ENCODE peak calls at places on chromosomes 1 and 21, in ten cellular contexts. S is A673; L is testis; O is heart right ventricle; F is tibial artery; I is colonic mucosa; Q is brain microvascular endothelial cell; R is neuronal stem cell; H is CD4-positive, CD25-positive, alpha-beta regulatory T cell; C is aorta. J is an unnamed sample. For H3K27me3, the result is how much of the 10 kb centered on the place peaks cover.

GRCh38 chr1:52325782-52326181 is 40.2 kb downstream of the CC2D1B start:
- DNase-seq in L (no peak), R (no peak), C (no peak), I (no peak), O (no peak), S (peak), F (no peak), H (no peak), Q (no peak), J (no peak)

GRCh38 chr1:93411000-93411399 is 36.9 kb upstream of the FNBP1L start:
- DNase-seq in Q (no peak), O (no peak), F (no peak), I (no peak), R (no peak), L (no peak), H (no peak), S (no peak), C (no peak), J (no peak)

GRCh38 chr21:36429672-36430546 is 44.7 kb downstream of the CHAF1B start:
- DNase-seq in C (peak), F (peak), L (peak), R (peak), O (peak), H (peak), S (no peak), Q (peak), I (peak), J (peak)

GRCh38 chr21:38448619-38449186 is 49.6 kb downstream of the ERG start:
- DNase-seq in Q (no peak), C (no peak), R (peak), I (no peak), O (no peak), H (no peak), F (no peak), S (no peak), L (no peak), J (no peak)

GRCh38 chr1:85137660-85138059 is 63.2 kb downstream of the SYDE2 start:
- DNase-seq in R (no peak), O (peak), H (no peak), C (no peak), I (peak), F (no peak), L (no peak), Q (no peak), S (no peak), J (no peak)

GRCh38 chr1:208003241-208003640 is 92.3 kb upstream of the CD34 start:
- DNase-seq in L (no peak), S (no peak), R (no peak), Q (no peak), O (no peak), C (no peak), I (no peak), H (no peak), F (no peak), J (no peak)

GRCh38 chr1:21655748-21656147 is 13.4 kb downstream of the RAP1GAP start:
- DNase-seq in F (no peak), R (no peak), O (no peak), Q (no peak), C (no peak), H (no peak), L (no peak), S (peak), I (no peak), J (no peak)

GRCh38 chr1:240667351-240667750 is 55.4 kb upstream of the GREM2 start:
- DNase-seq in H (no peak), L (no peak), S (no peak), I (no peak), C (no peak), O (no peak), Q (no peak), R (no peak), F (no peak), J (no peak)

GRCh38 chr1:30085814-30086770 is 637.3 kb downstream of the MATN1 start:
- DNase-seq in C (peak), F (no peak), S (peak), R (peak), H (no peak), Q (peak), I (peak), L (peak), O (peak), J (no peak)

GRCh38 chr1:232578681-232579195 is 51.2 kb downstream of the SIPA1L2 start:
- DNase-seq in I (no peak), F (no peak), H (no peak), O (no peak), Q (no peak), R (no peak), L (no peak), S (peak), C (no peak), J (no peak)

GRCh38 chr1:7555391-7556185 is 215.5 kb upstream of the VAMP3 start:
- DNase-seq in F (no peak), O (no peak), L (no peak), H (no peak), Q (no peak), C (peak), R (no peak), S (no peak), I (no peak), J (no peak)

GRCh38 chr1:10736623-10737267 is 59.7 kb downstream of the CASZ1 start:
- DNase-seq in L (no peak), I (no peak), F (no peak), O (no peak), H (no peak), S (no peak), R (no peak), Q (no peak), C (no peak), J (no peak)

GRCh38 chr1:22290611-22291010 is 147.7 kb upstream of the WNT4 start:
- DNase-seq in Q (no peak), F (peak), R (no peak), L (no peak), S (no peak), H (no peak), I (no peak), C (peak), O (no peak), J (no peak)

GRCh38 chr1:185479781-185480180 is 162.7 kb upstream of the IVNS1ABP start:
- DNase-seq in R (peak), Q (no peak), C (no peak), O (no peak), H (no peak), F (no peak), S (no peak), I (no peak), L (no peak), J (no peak)

GRCh38 chr1:115706774-115707425 is 61.6 kb downstream of the CASQ2 start:
- DNase-seq in S (peak), F (no peak), R (peak), I (no peak), C (no peak), L (peak), H (no peak), O (no peak), Q (peak), J (peak)

GRCh38 chr1:92754000-92754787 is 30.7 kb downstream of the EVI5 start:
- DNase-seq in Q (peak), F (no peak), H (no peak), R (no peak), L (no peak), C (no peak), O (no peak), I (no peak), S (peak), J (peak)

GRCh38 chr1:85801520-85801919 is 93.3 kb upstream of the ZNHIT6 start:
- DNase-seq in R (no peak), Q (peak), S (no peak), O (no peak), F (no peak), H (no peak), L (no peak), I (no peak), C (no peak), J (no peak)

GRCh38 chr21:9837946-9838801 is 683.2 kb upstream of the TPTE start:
- DNase-seq in H (no peak), L (peak), Q (no peak), F (no peak), O (no peak), C (peak), S (no peak), R (no peak), I (no peak), J (no peak)

GRCh38 chr1:74697832-74698231 is 24.2 kb upstream of the ERICH3 start:
- DNase-seq in S (no peak), I (no peak), Q (no peak), F (no peak), H (no peak), O (no peak), R (no peak), C (no peak), L (no peak), J (no peak)

GRCh38 chr1:161192476-161193465 is 6.1 kb downstream of the ADAMTS4 start:
- DNase-seq in O (no peak), L (peak), R (no peak), C (peak), S (peak), F (peak), Q (peak), H (peak), I (peak), J (peak)

GRCh38 chr1:10444795-10445397 is 4.9 kb upstream of the CORT start:
- DNase-seq in H (no peak), Q (no peak), I (no peak), S (no peak), F (no peak), R (no peak), C (no peak), O (no peak), L (no peak), J (no peak)

GRCh38 chr1:24932725-24933294 is 2.7 kb upstream of the RUNX3 start:
- DNase-seq in L (no peak), Q (no peak), F (no peak), O (no peak), H (no peak), R (no peak), S (no peak), I (no peak), C (no peak), J (no peak)

GRCh38 chr1:214241060-214241459 is 39.9 kb upstream of the SMYD2 start:
- DNase-seq in S (peak), L (no peak), F (no peak), Q (no peak), I (no peak), C (no peak), O (no peak), R (no peak), H (no peak), J (no peak)

GRCh38 chr21:34687065-34687464 is 18.3 kb downstream of the CLIC6 start:
- DNase-seq in S (no peak), O (no peak), L (no peak), I (no peak), H (no peak), C (no peak), F (no peak), Q (no peak), R (no peak), J (no peak)

GRCh38 chr1:83857108-83857507 is 141.8 kb downstream of the TTLL7 start:
- DNase-seq in O (no peak), C (no peak), I (no peak), Q (no peak), R (no peak), F (no peak), L (no peak), H (no peak), S (peak), J (no peak)

GRCh38 chr1:11690669-11691301 is 725 bp upstream of the DRAXIN start:
- DNase-seq in S (no peak), L (no peak), O (no peak), F (no peak), I (no peak), C (no peak), R (no peak), H (no peak), Q (no peak), J (no peak)

DNA sequence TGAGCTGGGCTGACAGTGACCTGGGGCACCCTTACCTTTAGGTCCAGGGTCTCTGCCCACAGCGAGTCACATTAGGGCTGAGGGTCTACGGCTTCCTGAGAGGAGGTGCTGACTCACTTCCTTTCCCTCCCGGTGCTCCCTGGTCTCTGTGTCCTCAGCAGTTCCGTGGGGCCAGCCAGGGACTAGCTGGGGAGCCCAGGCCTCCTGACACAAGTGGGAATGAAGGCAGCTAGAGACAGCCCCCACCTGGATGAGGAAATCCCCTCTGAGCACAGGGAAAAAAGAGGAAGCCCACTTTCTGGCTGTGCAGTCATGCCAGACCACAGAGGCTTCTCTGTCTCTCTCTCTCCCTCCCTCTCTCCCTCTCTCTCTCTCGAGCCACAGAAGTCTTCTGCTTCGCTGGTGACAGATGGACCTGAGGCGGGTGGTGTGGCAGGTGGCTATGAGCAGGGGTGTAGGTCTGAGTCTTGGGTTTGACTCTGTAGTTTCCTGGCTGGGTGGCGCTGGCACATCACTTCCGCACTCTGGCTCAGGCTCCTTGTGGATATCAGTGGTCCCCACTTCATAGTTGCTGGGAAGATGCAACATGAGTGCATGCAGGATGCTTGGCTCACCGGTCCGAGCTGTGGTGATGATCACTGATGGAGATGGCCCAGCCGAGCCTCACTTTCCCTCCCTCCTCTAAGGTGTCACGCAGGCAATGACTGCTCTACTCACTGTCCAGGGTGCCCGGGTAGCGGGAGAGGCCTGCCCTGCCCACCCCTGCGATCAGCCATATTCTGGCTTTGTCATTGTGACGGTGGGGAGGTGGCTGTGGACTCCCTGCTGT is 3.5 kb downstream of the SLC66A1 start:
- DNase-seq in S (no peak), F (peak), C (no peak), L (no peak), R (no peak), I (no peak), O (no peak), Q (peak), H (no peak), J (no peak)
- H3K4me3 ChIP-seq in S (no peak), F (no peak), C (no peak), L (no peak), R (no peak), I (no peak), O (no peak), Q (no peak), H (no peak), J (no peak)

GRCh38 chr21:45350206-45350854 is 54.6 kb upstream of the COL18A1 start:
- DNase-seq in H (no peak), Q (no peak), R (no peak), C (no peak), I (no peak), F (no peak), L (no peak), O (peak), S (no peak), J (no peak)

GRCh38 chr21:45351526-45352275 is 53.3 kb upstream of the COL18A1 start:
- DNase-seq in O (peak), H (no peak), R (no peak), S (no peak), C (no peak), I (no peak), L (no peak), F (no peak), Q (no peak), J (no peak)

GRCh38 chr21:45353200-45353599 is 51.8 kb upstream of the COL18A1 start:
- DNase-seq in L (no peak), Q (no peak), I (no peak), C (no peak), S (peak), F (no peak), O (peak), H (no peak), R (no peak), J (no peak)

GRCh38 chr21:45352621-45353125 is 52.3 kb upstream of the COL18A1 start:
- DNase-seq in H (no peak), F (no peak), C (no peak), Q (no peak), O (peak), L (no peak), S (no peak), I (no peak), R (no peak), J (no peak)

DNA sequence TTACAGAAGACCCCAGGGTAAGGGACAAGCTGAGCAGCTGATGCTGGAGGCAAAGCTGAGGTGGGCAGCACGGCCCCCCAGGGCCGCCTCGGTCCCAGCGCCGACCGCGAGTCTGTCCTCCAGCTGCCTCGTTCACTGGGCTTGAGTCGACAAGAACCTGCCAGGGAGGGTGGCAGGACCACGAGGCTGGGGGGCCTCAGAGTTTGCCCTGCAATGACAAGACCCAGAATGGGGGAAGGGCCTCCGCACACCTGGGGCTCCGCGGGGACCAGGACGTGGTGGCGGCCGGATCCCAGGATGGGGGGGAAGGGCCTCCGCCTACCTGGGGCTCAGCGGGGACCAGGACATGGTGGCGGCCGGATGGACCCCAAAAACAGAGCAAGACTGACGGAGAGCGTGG is 53.9 kb upstream of the COL18A1 start:
- DNase-seq in F (no peak), L (no peak), R (no peak), O (peak), S (no peak), C (no peak), I (no peak), Q (no peak), H (no peak), J (no peak)
- H3K27me3 ChIP-seq in F (under half), L (under half), R (under half), O (under half), S (under half), C (under half), I (under half), Q (under half), H (under half), J (under half)

DNA sequence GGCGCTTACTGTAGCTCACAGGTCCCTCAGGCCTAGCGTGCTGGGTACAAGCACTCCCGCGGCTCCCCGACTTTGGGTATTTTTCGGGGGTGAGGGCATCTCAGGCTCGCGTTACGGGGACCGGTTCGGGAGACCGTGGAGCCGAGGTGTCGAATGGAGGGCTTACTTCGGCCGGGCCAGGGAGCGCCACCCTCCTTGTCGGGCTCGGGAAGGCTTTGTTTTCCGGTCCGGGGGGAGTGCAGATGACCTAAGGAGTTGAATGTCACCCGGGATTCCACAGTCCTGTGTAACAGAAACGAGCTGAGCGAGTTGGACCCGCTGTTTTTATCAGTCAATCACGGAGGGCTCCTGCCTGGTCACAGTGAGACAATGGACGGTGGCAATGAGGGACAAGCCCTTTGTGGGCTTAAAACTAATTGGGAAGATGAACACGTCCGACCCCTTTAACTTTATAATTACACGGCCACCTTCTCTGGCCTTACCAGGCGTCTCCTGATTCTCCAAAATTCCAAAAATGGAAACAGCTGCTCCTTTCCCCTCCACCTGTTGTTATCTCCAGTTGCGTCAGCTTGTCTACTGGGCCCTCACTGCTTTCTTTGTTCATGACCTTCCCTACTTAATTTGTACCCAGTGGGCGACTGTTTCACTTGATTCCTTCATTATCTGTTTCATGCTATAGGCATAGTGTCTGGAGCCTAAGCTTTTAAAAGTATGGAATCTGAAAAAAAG is 912 bp upstream of the TRIM45 start:
- DNase-seq in I (no peak), R (peak), O (no peak), H (no peak), F (no peak), C (no peak), S (no peak), L (no peak), Q (no peak), J (no peak)
- H3K4me3 ChIP-seq in I (peak), R (peak), O (peak), H (peak), F (peak), C (peak), S (peak), L (peak), Q (peak), J (peak)

DNA sequence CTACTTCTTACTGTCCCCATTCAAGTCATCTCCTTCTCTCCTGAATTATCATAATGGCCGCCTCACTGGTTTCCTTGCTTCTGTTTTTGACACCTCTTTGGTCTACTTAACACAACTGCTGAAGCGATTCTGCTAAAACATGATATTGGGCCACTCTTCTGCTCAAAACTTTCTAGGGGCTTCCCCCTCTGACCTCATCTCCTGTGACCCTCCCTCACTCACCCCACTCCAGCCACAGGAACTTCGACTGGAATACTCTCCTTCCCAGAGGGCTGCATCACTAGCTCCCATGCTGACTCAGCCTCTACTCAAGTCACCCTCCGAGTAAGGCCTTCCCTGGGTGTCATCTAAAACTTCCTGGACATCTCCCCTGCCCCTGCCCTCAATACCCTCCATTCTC is 35.7 kb downstream of the NRIP1 start:
- DNase-seq in L (no peak), H (no peak), C (no peak), Q (no peak), S (no peak), F (no peak), O (no peak), I (no peak), R (no peak), J (no peak)
- H3K27me3 ChIP-seq in L (under half), H (under half), C (under half), Q (under half), S (under half), F (under half), O (under half), I (under half), R (under half), J (under half)

GRCh38 chr1:40318476-40318875 is 1.4 kb upstream of the COL9A2 start:
- DNase-seq in H (no peak), C (no peak), R (no peak), S (no peak), F (no peak), L (no peak), O (no peak), Q (no peak), I (no peak), J (no peak)

GRCh38 chr1:40317394-40318074 is 448 bp upstream of the COL9A2 start:
- DNase-seq in I (no peak), Q (no peak), H (no peak), L (no peak), C (no peak), S (no peak), F (no peak), O (no peak), R (no peak), J (no peak)

GRCh38 chr1:40315795-40316594 is 1.1 kb downstream of the COL9A2 start:
- DNase-seq in L (no peak), R (peak), O (no peak), F (no peak), Q (no peak), C (no peak), I (no peak), H (no peak), S (peak), J (no peak)

GRCh38 chr1:40315239-40315794 is 1.8 kb downstream of the COL9A2 start:
- DNase-seq in O (peak), H (peak), S (peak), F (peak), R (peak), L (peak), C (peak), I (peak), Q (peak), J (peak)

GRCh38 chr1:40316595-40317393 is at the start of gene COL9A2:
- DNase-seq in F (no peak), O (peak), L (no peak), H (peak), C (peak), Q (no peak), I (no peak), S (peak), R (no peak), J (no peak)
- H3K4me3 ChIP-seq in F (peak), O (peak), L (peak), H (peak), C (peak), Q (peak), I (peak), S (peak), R (peak), J (peak)